ENCODE peak calls at places on chromosomes 3 and 15, in eight cellular contexts. P is stomach; Z is CD8-positive, alpha-beta memory T cell; N is Peyer's patch; E is thoracic aorta; A is psoas muscle; Q is mammary epithelial cell; R is adipocyte. U is an unnamed sample.
A peak's percentile ranks its signal among the peaks of the same experiment; 100 is the strongest.

GRCh38 chr15:93071469-93071891 is 17.5 kb downstream of the RGMA start:
- DNase-seq in Z (no peak), N (no peak), E (no peak), A (peak; percentile 58), R (peak; percentile 51), Q (no peak), P (no peak), U (no peak)

GRCh38 chr3:44076221-44076829 is 165.4 kb upstream of the TOPAZ1 start:
- DNase-seq in N (no peak), E (no peak), P (no peak), Q (no peak), R (no peak), A (no peak), Z (no peak), U (no peak)

GRCh38 chr15:67095834-67096366 is 30.5 kb downstream of the SMAD3 start:
- DNase-seq in Z (no peak), Q (no peak), P (no peak), R (no peak), N (no peak), A (no peak), E (no peak), U (no peak)

GRCh38 chr3:164748626-164749025 is 329.7 kb downstream of the SI start:
- DNase-seq in A (no peak), Z (no peak), E (no peak), P (no peak), R (no peak), Q (no peak), N (no peak), U (no peak)

GRCh38 chr3:128763967-128764366 is 38.0 kb downstream of the RAB7A start:
- DNase-seq in N (no peak), Q (no peak), R (no peak), P (no peak), A (peak; percentile 71), Z (no peak), E (no peak), U (no peak)

GRCh38 chr15:70430029-70430428 is 332.3 kb upstream of the TLE3 start:
- DNase-seq in N (no peak), Z (no peak), A (no peak), E (no peak), R (peak; percentile 59), P (no peak), Q (peak; percentile 85), U (no peak)

GRCh38 chr3:103991461-103992115 is 1375.1 kb upstream of the ALCAM start:
- DNase-seq in Q (no peak), R (peak; percentile 64), E (no peak), P (no peak), Z (no peak), N (no peak), A (no peak), U (no peak)

GRCh38 chr3:184968115-184968514 is 156.1 kb downstream of the VPS8 start:
- DNase-seq in Q (no peak), E (no peak), P (no peak), N (no peak), R (no peak), A (no peak), Z (no peak), U (no peak)

GRCh38 chr15:68821190-68821897 is 649 bp upstream of the ANP32A start:
- DNase-seq in Z (no peak), E (no peak), R (peak; percentile 47), Q (no peak), N (peak; percentile 45), P (no peak), A (no peak), U (no peak)

GRCh38 chr3:10015476-10015904 is 10.7 kb upstream of the FANCD2 start:
- DNase-seq in A (peak; percentile 91), P (peak; percentile 72), N (no peak), Q (peak; percentile 62), Z (no peak), E (peak; percentile 64), R (peak; percentile 96), U (no peak)

GRCh38 chr3:162507397-162507796 is 1010.8 kb downstream of the OTOL1 start:
- DNase-seq in Q (no peak), Z (no peak), P (no peak), A (no peak), N (no peak), E (no peak), R (peak; percentile 18), U (no peak)

GRCh38 chr3:43453981-43454380 is 167.6 kb downstream of the SNRK start:
- DNase-seq in Z (no peak), E (no peak), Q (no peak), P (no peak), N (no peak), R (no peak), A (no peak), U (no peak)

GRCh38 chr3:157786216-157786615 is 283.0 kb upstream of the VEPH1 start:
- DNase-seq in Q (peak; percentile 81), N (no peak), P (no peak), R (peak; percentile 91), E (no peak), A (no peak), Z (no peak), U (peak; percentile 46)

GRCh38 chr3:195105389-195105788 is 165.6 kb downstream of the XXYLT1 start:
- DNase-seq in Q (no peak), Z (peak; percentile 27), P (no peak), E (no peak), N (no peak), R (no peak), A (no peak), U (no peak)
- H3K4me1 ChIP-seq in Q (peaks cover 14% of the 10 kb centered on the region), Z (no peaks in the 10 kb centered on the region), P (peaks cover 22% of the 10 kb centered on the region), E (peaks cover 6% of the 10 kb centered on the region), N (peaks cover 7% of the 10 kb centered on the region), R (peaks cover 33% of the 10 kb centered on the region), A (peaks cover 11% of the 10 kb centered on the region), U (peaks cover 64% of the 10 kb centered on the region)

DNA sequence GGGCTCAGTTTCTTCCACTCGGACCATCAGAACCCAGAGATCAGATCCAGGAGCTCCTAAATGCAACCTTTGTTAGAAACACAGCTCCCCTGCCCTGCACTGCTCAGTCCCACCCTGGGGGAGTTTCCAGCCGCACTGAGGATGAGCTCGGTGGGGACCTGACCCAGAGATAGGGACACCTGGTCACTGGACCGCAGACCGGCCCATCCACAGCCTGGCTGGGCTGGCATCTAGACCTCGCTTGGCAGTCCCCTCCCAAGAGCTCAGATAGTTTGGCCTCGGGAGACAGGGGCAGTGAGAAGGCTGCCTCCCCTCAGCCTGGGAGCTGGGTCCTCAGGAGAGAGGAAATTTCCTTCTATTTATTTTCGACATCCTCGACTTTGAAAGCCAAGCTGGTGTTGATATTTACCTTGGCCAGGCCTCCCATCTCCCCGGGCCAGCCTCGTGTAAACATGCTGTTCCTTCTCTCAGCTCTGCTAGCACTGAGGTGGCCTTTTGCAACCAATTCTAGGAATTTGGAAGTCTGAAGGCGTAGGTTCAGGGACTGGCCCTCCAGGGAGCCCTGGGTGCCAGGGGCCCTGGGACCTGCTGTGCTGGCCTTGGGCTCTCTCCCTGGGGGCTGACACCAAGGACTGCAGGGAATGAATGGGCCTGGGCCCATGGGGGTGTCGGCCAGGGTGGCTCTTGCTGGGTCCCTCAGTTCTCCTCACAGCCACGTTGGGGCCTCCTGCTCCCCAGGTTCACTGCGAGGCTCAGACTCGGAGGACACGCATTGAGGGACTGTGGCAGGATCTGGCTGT is 90.1 kb downstream of the VGLL4 start:
- DNase-seq in N (no peak), E (no peak), P (peak; percentile 81), A (peak; percentile 70), Z (peak; percentile 44), Q (no peak), R (peak; percentile 75), U (no peak)
- H3K4me1 ChIP-seq in N (peaks cover 8% of the 10 kb centered on the region), E (peaks cover 63% of the 10 kb centered on the region), P (peaks cover 73% of the 10 kb centered on the region), A (peaks cover 54% of the 10 kb centered on the region), Z (no peaks in the 10 kb centered on the region), Q (peaks cover 3% of the 10 kb centered on the region), R (peaks cover 59% of the 10 kb centered on the region), U (peaks cover 93% of the 10 kb centered on the region)

GRCh38 chr3:53161345-53161819 is 373 bp downstream of the PRKCD start:
- DNase-seq in A (peak; percentile 65), P (no peak), Q (no peak), Z (no peak), E (no peak), N (no peak), R (peak; percentile 56), U (no peak)

GRCh38 chr3:53160660-53161344 is at the start of gene PRKCD:
- DNase-seq in E (peak; percentile 42), Z (peak; percentile 88), Q (peak; percentile 86), P (peak; percentile 91), N (peak; percentile 89), A (peak; percentile 93), R (peak; percentile 89), U (peak; percentile 5)

GRCh38 chr3:53163459-53164387 is 2.7 kb downstream of the PRKCD start:
- DNase-seq in E (no peak), Q (no peak), Z (no peak), R (peak; percentile 12), A (no peak), P (no peak), N (no peak), U (no peak)

GRCh38 chr3:53162672-53163458 is 1.9 kb downstream of the PRKCD start:
- DNase-seq in Q (peak; percentile 36), A (no peak), Z (peak; percentile 85), R (no peak), N (peak; percentile 77), P (peak; percentile 45), E (no peak), U (no peak)

GRCh38 chr3:53161820-53162671 is 1.0 kb downstream of the PRKCD start:
- DNase-seq in N (peak; percentile 61), R (peak; percentile 65), P (no peak), Z (peak; percentile 68), Q (peak; percentile 48), E (no peak), A (no peak), U (no peak)
- H3K4me1 ChIP-seq in N (peaks cover 59% of the 10 kb centered on the region), R (peaks cover 43% of the 10 kb centered on the region), P (peaks cover 84% of the 10 kb centered on the region), Z (peaks cover 25% of the 10 kb centered on the region), Q (peaks cover 49% of the 10 kb centered on the region), E (peaks cover 51% of the 10 kb centered on the region), A (peaks cover 19% of the 10 kb centered on the region), U (peaks cover 21% of the 10 kb centered on the region)

DNA sequence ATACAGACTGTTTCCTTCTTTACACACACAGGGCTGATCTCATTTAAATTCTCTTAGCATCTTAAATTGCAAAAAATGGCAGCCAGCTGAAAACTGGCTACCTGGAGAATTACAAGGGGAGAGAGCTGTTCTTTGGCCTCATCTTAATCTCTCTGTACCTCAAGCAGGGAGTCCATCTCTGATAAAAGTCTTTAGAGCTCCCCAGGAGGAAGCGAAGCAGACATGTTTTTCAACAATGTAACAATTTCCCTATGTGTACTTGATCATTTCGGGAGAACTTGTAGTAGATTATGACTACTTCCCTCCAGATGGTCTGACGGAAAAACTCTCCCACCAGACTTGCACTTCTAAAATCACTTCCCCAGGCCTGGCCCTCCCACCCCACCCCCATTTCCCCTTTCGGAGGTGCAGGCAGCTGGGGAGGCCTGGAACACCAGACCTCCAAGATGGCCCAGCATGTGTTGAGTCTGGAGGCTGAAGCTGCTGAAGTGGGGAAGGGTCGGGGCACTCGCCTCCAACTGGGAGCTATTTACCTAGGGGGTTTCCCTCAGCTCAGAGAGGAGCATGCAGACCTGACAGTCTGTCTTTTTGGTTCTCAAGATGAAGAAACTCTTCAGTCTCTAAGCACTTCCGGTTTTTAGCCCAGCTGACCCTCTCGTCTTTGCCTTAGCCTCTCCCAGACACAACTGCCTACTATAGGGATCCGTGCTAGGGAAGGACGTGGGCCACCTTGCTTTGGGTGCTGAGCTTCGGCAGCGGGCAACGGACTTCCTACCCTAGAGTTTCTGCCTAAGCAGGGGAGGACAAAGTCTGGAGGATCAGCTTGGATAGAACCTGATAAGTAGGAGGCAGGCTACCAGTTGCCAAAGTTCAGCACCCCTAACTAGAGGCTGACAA is 164.0 kb upstream of the TBL1XR1 start:
- DNase-seq in A (no peak), R (no peak), Z (no peak), N (peak; percentile 42), Q (no peak), E (no peak), P (no peak), U (no peak)
- H3K4me1 ChIP-seq in A (peaks cover 43% of the 10 kb centered on the region), R (peaks cover 44% of the 10 kb centered on the region), Z (peaks cover 41% of the 10 kb centered on the region), N (peaks cover 57% of the 10 kb centered on the region), Q (peaks cover 43% of the 10 kb centered on the region), E (peaks cover 66% of the 10 kb centered on the region), P (peaks cover 60% of the 10 kb centered on the region), U (peaks cover 48% of the 10 kb centered on the region)

GRCh38 chr3:14402304-14402811 is at the start of gene SLC6A6:
- DNase-seq in R (peak; percentile 96), P (peak; percentile 98), Z (peak; percentile 97), A (peak; percentile 97), N (peak; percentile 100), Q (peak; percentile 96), E (peak; percentile 92), U (no peak)
- H3K4me1 ChIP-seq in R (peaks cover 25% of the 10 kb centered on the region), P (peaks cover 45% of the 10 kb centered on the region), Z (peaks cover 42% of the 10 kb centered on the region), A (peaks cover 23% of the 10 kb centered on the region), N (peaks cover 50% of the 10 kb centered on the region), Q (peaks cover 19% of the 10 kb centered on the region), E (peaks cover 40% of the 10 kb centered on the region), U (peaks cover 29% of the 10 kb centered on the region)